ENCODE peak calls at places on chromosome 1, in ten cellular contexts. One of them, this sample, is unnamed.
A peak's percentile ranks its signal among the peaks of the same experiment; 100 is the strongest.

GRCh38 chr1:6523566-6523965 is 30.7 kb downstream of the NOL9 start:
- DNase-seq in K562: peak; percentile 76
- DNase-seq in tibial nerve: no peak
- DNase-seq in uterus: no peak
- DNase-seq in body of pancreas: no peak
- DNase-seq in ovary: no peak
- DNase-seq in breast epithelium: no peak
- DNase-seq in lower leg skin: no peak
- DNase-seq in adrenal gland: no peak
- DNase-seq in heart left ventricle: no peak
- DNase-seq in this sample: peak; percentile 36

GRCh38 chr1:248359415-248359814 is 2.0 kb upstream of the OR2T4 start:
- DNase-seq in heart left ventricle: no peak
- DNase-seq in uterus: no peak
- DNase-seq in body of pancreas: no peak
- DNase-seq in K562: no peak
- DNase-seq in adrenal gland: no peak
- DNase-seq in ovary: no peak
- DNase-seq in breast epithelium: no peak
- DNase-seq in lower leg skin: no peak
- DNase-seq in tibial nerve: no peak
- DNase-seq in this sample: no peak

GRCh38 chr1:30447080-30447479 is 276.3 kb downstream of the MATN1 start:
- DNase-seq in uterus: no peak
- DNase-seq in lower leg skin: no peak
- DNase-seq in ovary: no peak
- DNase-seq in adrenal gland: no peak
- DNase-seq in heart left ventricle: no peak
- DNase-seq in tibial nerve: no peak
- DNase-seq in body of pancreas: no peak
- DNase-seq in breast epithelium: no peak
- DNase-seq in K562: no peak
- DNase-seq in this sample: no peak

GRCh38 chr1:18434041-18434440 is 46.7 kb upstream of the KLHDC7A start:
- DNase-seq in adrenal gland: no peak
- DNase-seq in uterus: no peak
- DNase-seq in lower leg skin: no peak
- DNase-seq in tibial nerve: no peak
- DNase-seq in K562: no peak
- DNase-seq in breast epithelium: no peak
- DNase-seq in body of pancreas: no peak
- DNase-seq in ovary: no peak
- DNase-seq in heart left ventricle: no peak
- DNase-seq in this sample: no peak

GRCh38 chr1:217029311-217030157 is 306.3 kb upstream of the ESRRG start:
- DNase-seq in adrenal gland: no peak
- DNase-seq in breast epithelium: no peak
- DNase-seq in heart left ventricle: no peak
- DNase-seq in K562: no peak
- DNase-seq in body of pancreas: peak; percentile 83
- DNase-seq in uterus: no peak
- DNase-seq in tibial nerve: no peak
- DNase-seq in lower leg skin: peak; percentile 20
- DNase-seq in ovary: no peak
- DNase-seq in this sample: no peak

GRCh38 chr1:200372095-200372884 is 37.5 kb downstream of the ZNF281 start:
- DNase-seq in heart left ventricle: no peak
- DNase-seq in lower leg skin: no peak
- DNase-seq in adrenal gland: no peak
- DNase-seq in uterus: no peak
- DNase-seq in ovary: no peak
- DNase-seq in tibial nerve: no peak
- DNase-seq in body of pancreas: peak; percentile 48
- DNase-seq in breast epithelium: no peak
- DNase-seq in K562: no peak
- DNase-seq in this sample: no peak

GRCh38 chr1:47184090-47184735 is 5.6 kb downstream of the PDZK1IP1 start:
- DNase-seq in K562: peak; percentile 37
- DNase-seq in heart left ventricle: no peak
- DNase-seq in adrenal gland: no peak
- DNase-seq in body of pancreas: no peak
- DNase-seq in uterus: no peak
- DNase-seq in lower leg skin: no peak
- DNase-seq in tibial nerve: no peak
- DNase-seq in breast epithelium: no peak
- DNase-seq in ovary: no peak
- DNase-seq in this sample: no peak

GRCh38 chr1:179881642-179882252 is 338 bp upstream of the TOR1AIP1 start:
- DNase-seq in tibial nerve: peak; percentile 80
- DNase-seq in K562: no peak
- DNase-seq in ovary: no peak
- DNase-seq in breast epithelium: peak; percentile 86
- DNase-seq in adrenal gland: no peak
- DNase-seq in body of pancreas: peak; percentile 88
- DNase-seq in uterus: peak; percentile 89
- DNase-seq in heart left ventricle: peak; percentile 88
- DNase-seq in lower leg skin: peak; percentile 91
- DNase-seq in this sample: peak; percentile 93

GRCh38 chr1:232728507-232729263 is 76.5 kb upstream of the MAP10 start:
- DNase-seq in body of pancreas: no peak
- DNase-seq in uterus: no peak
- DNase-seq in adrenal gland: no peak
- DNase-seq in breast epithelium: no peak
- DNase-seq in K562: no peak
- DNase-seq in ovary: no peak
- DNase-seq in heart left ventricle: no peak
- DNase-seq in lower leg skin: no peak
- DNase-seq in tibial nerve: no peak
- DNase-seq in this sample: no peak

GRCh38 chr1:67019600-67020136 is 34.3 kb downstream of the SLC35D1 start:
- DNase-seq in lower leg skin: no peak
- DNase-seq in breast epithelium: no peak
- DNase-seq in adrenal gland: no peak
- DNase-seq in uterus: peak; percentile 20
- DNase-seq in ovary: no peak
- DNase-seq in K562: no peak
- DNase-seq in body of pancreas: no peak
- DNase-seq in heart left ventricle: peak; percentile 22
- DNase-seq in tibial nerve: no peak
- DNase-seq in this sample: no peak

GRCh38 chr1:67711150-67711849 is 26.3 kb downstream of the GADD45A start:
- DNase-seq in tibial nerve: no peak
- DNase-seq in breast epithelium: no peak
- DNase-seq in adrenal gland: no peak
- DNase-seq in K562: peak; percentile 65
- DNase-seq in uterus: no peak
- DNase-seq in lower leg skin: no peak
- DNase-seq in body of pancreas: no peak
- DNase-seq in ovary: no peak
- DNase-seq in heart left ventricle: no peak
- DNase-seq in this sample: no peak

GRCh38 chr1:210739627-210740026 is 394.3 kb downstream of the KCNH1 start:
- DNase-seq in adrenal gland: no peak
- DNase-seq in body of pancreas: no peak
- DNase-seq in uterus: no peak
- DNase-seq in heart left ventricle: no peak
- DNase-seq in lower leg skin: no peak
- DNase-seq in breast epithelium: no peak
- DNase-seq in K562: no peak
- DNase-seq in ovary: no peak
- DNase-seq in tibial nerve: no peak
- DNase-seq in this sample: no peak

GRCh38 chr1:101365186-101365585 is 128.4 kb downstream of the S1PR1 start:
- DNase-seq in body of pancreas: no peak
- DNase-seq in breast epithelium: no peak
- DNase-seq in tibial nerve: no peak
- DNase-seq in ovary: no peak
- DNase-seq in lower leg skin: no peak
- DNase-seq in adrenal gland: no peak
- DNase-seq in uterus: no peak
- DNase-seq in K562: no peak
- DNase-seq in heart left ventricle: no peak
- DNase-seq in this sample: no peak

GRCh38 chr1:154877370-154877974 is 7.4 kb upstream of the KCNN3 start:
- DNase-seq in tibial nerve: no peak
- DNase-seq in body of pancreas: peak; percentile 89
- DNase-seq in lower leg skin: no peak
- DNase-seq in adrenal gland: no peak
- DNase-seq in K562: no peak
- DNase-seq in heart left ventricle: no peak
- DNase-seq in breast epithelium: no peak
- DNase-seq in uterus: no peak
- DNase-seq in ovary: no peak
- DNase-seq in this sample: no peak
- TF ChIP-seq CTCF in tibial nerve: no peak
- TF ChIP-seq CTCF in body of pancreas: no peak
- TF ChIP-seq CTCF in lower leg skin: no peak
- TF ChIP-seq CTCF in adrenal gland: no peak
- TF ChIP-seq CTCF in K562: no peak
- TF ChIP-seq CTCF in heart left ventricle: no peak
- TF ChIP-seq CTCF in breast epithelium: no peak
- TF ChIP-seq CTCF in uterus: no peak
- TF ChIP-seq CTCF in ovary: no peak
- TF ChIP-seq CTCF in this sample: no peak

GRCh38 chr1:109423498-109423897 is 2.8 kb downstream of the PSMA5 start:
- DNase-seq in heart left ventricle: no peak
- DNase-seq in K562: no peak
- DNase-seq in ovary: no peak
- DNase-seq in tibial nerve: no peak
- DNase-seq in uterus: no peak
- DNase-seq in breast epithelium: no peak
- DNase-seq in body of pancreas: no peak
- DNase-seq in adrenal gland: no peak
- DNase-seq in lower leg skin: no peak
- DNase-seq in this sample: no peak

GRCh38 chr1:109427171-109427467 is 871 bp upstream of the PSMA5 start:
- DNase-seq in tibial nerve: no peak
- DNase-seq in heart left ventricle: no peak
- DNase-seq in lower leg skin: no peak
- DNase-seq in adrenal gland: no peak
- DNase-seq in body of pancreas: no peak
- DNase-seq in breast epithelium: no peak
- DNase-seq in uterus: no peak
- DNase-seq in K562: no peak
- DNase-seq in ovary: no peak
- DNase-seq in this sample: no peak

GRCh38 chr1:109425902-109426277 is 358 bp downstream of the PSMA5 start:
- DNase-seq in body of pancreas: peak; percentile 52
- DNase-seq in breast epithelium: peak; percentile 54
- DNase-seq in uterus: no peak
- DNase-seq in adrenal gland: no peak
- DNase-seq in lower leg skin: no peak
- DNase-seq in heart left ventricle: no peak
- DNase-seq in K562: no peak
- DNase-seq in ovary: no peak
- DNase-seq in tibial nerve: no peak
- DNase-seq in this sample: no peak

GRCh38 chr1:109425391-109425790 is 857 bp downstream of the PSMA5 start:
- DNase-seq in heart left ventricle: no peak
- DNase-seq in tibial nerve: no peak
- DNase-seq in K562: no peak
- DNase-seq in ovary: no peak
- DNase-seq in uterus: no peak
- DNase-seq in breast epithelium: no peak
- DNase-seq in lower leg skin: no peak
- DNase-seq in body of pancreas: no peak
- DNase-seq in adrenal gland: no peak
- DNase-seq in this sample: no peak

DNA sequence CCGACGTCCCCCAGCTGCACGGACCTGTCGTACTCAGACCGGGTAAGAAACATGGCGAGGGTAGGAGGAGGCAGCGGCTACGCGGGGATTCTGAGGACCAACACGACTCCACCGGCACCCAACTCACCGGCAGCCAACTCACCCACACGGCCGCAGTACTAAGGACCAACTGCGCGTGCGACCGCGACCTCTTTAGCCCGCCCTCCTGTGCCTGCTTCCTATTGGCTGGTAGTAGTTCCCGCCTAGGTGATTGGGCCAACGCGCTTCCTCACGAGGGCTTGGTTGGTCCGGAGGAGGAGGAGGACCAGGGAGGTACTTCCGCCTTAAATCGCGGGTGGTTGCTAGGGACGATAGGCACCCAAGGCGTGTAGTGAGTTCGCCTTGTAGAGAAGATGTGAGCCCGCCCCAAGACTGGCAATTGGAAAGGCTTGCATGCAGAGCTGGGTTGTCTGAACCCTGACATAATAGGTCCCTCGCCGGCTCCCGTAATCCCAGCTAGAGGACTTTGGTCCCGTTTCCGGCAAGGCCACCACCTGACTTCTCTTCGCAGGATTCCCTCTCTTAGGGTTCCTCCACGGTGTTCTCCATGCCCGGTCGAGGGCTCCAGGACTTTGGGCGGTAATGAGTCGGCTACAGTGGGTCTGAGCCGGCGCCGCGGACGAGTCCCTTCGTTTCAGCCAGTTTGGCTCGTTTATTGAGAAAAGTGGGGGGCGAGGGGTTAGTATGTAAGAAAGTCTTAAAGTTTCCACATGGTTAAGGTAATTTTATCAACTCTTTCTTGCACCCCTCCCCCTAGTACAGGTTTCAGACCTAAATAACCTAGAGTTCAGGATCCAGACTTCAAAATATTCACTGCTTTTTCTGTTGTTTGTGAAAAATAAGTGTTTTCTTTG is at the start of gene PSMA5:
- DNase-seq in breast epithelium: peak; percentile 97
- DNase-seq in tibial nerve: peak; percentile 90
- DNase-seq in body of pancreas: peak; percentile 96
- DNase-seq in uterus: peak; percentile 94
- DNase-seq in lower leg skin: peak; percentile 98
- DNase-seq in K562: peak; percentile 98
- DNase-seq in heart left ventricle: peak; percentile 97
- DNase-seq in adrenal gland: peak; percentile 95
- DNase-seq in ovary: peak; percentile 95
- DNase-seq in this sample: peak; percentile 99
- TF ChIP-seq POLR2A in breast epithelium: peak; percentile 19
- TF ChIP-seq POLR2A in tibial nerve: no peak
- TF ChIP-seq POLR2A in body of pancreas: peak; percentile 92
- TF ChIP-seq POLR2A in uterus: no peak
- TF ChIP-seq POLR2A in lower leg skin: no peak
- TF ChIP-seq POLR2A in K562: peak; percentile 99
- TF ChIP-seq POLR2A in heart left ventricle: peak; percentile 79
- TF ChIP-seq POLR2A in adrenal gland: peak; percentile 93
- TF ChIP-seq POLR2A in ovary: peak; percentile 17
- TF ChIP-seq POLR2A in this sample: no peak

GRCh38 chr1:154870117-154870571 is at the start of gene KCNN3:
- DNase-seq in ovary: peak; percentile 96
- DNase-seq in lower leg skin: peak; percentile 89
- DNase-seq in body of pancreas: peak; percentile 97
- DNase-seq in tibial nerve: peak; percentile 85
- DNase-seq in breast epithelium: peak; percentile 81
- DNase-seq in K562: peak; percentile 99
- DNase-seq in heart left ventricle: peak; percentile 92
- DNase-seq in uterus: peak; percentile 98
- DNase-seq in adrenal gland: peak; percentile 92
- DNase-seq in this sample: peak; percentile 89
- TF ChIP-seq CTCF in ovary: no peak
- TF ChIP-seq CTCF in lower leg skin: no peak
- TF ChIP-seq CTCF in body of pancreas: no peak
- TF ChIP-seq CTCF in tibial nerve: no peak
- TF ChIP-seq CTCF in breast epithelium: no peak
- TF ChIP-seq CTCF in K562: no peak
- TF ChIP-seq CTCF in heart left ventricle: no peak
- TF ChIP-seq CTCF in uterus: peak; percentile 6
- TF ChIP-seq CTCF in adrenal gland: no peak
- TF ChIP-seq CTCF in this sample: no peak

GRCh38 chr1:43451157-43451591 is 2.6 kb downstream of the HYI start:
- DNase-seq in lower leg skin: no peak
- DNase-seq in heart left ventricle: no peak
- DNase-seq in K562: no peak
- DNase-seq in adrenal gland: peak; percentile 20
- DNase-seq in ovary: peak; percentile 40
- DNase-seq in body of pancreas: no peak
- DNase-seq in breast epithelium: no peak
- DNase-seq in uterus: peak; percentile 13
- DNase-seq in tibial nerve: no peak
- DNase-seq in this sample: no peak
- TF ChIP-seq POLR2A in lower leg skin: no peak
- TF ChIP-seq POLR2A in heart left ventricle: no peak
- TF ChIP-seq POLR2A in K562: no peak
- TF ChIP-seq POLR2A in adrenal gland: no peak
- TF ChIP-seq POLR2A in ovary: no peak
- TF ChIP-seq POLR2A in body of pancreas: no peak
- TF ChIP-seq POLR2A in breast epithelium: no peak
- TF ChIP-seq POLR2A in uterus: no peak
- TF ChIP-seq POLR2A in tibial nerve: no peak
- TF ChIP-seq POLR2A in this sample: no peak